ENCODE peak calls at places on chromosomes 4 and X, in seven cellular contexts. One of them, this sample, is unnamed.

GRCh38 chrX:281166-281999 is at the start of gene PLCXD1:
- DNase-seq in GM23338: peak
- DNase-seq in AG04450: peak
- DNase-seq in fibroblast of villous mesenchyme: peak
- DNase-seq in heart right ventricle: no peak
- DNase-seq in BJ: no peak
- DNase-seq in retinal pigment epithelial cell: no peak
- DNase-seq in this sample: no peak

GRCh38 chr4:149896428-149896827 is 80.8 kb upstream of the IQCM start:
- DNase-seq in AG04450: no peak
- DNase-seq in retinal pigment epithelial cell: peak
- DNase-seq in BJ: no peak
- DNase-seq in fibroblast of villous mesenchyme: peak
- DNase-seq in GM23338: peak
- DNase-seq in heart right ventricle: no peak
- DNase-seq in this sample: no peak

GRCh38 chr4:103105558-103106356 is 6.1 kb upstream of the BDH2 start:
- DNase-seq in heart right ventricle: no peak
- DNase-seq in GM23338: no peak
- DNase-seq in fibroblast of villous mesenchyme: peak
- DNase-seq in retinal pigment epithelial cell: no peak
- DNase-seq in BJ: no peak
- DNase-seq in AG04450: no peak
- DNase-seq in this sample: peak

GRCh38 chr4:162350331-162350730 is 186.5 kb upstream of the FSTL5 start:
- DNase-seq in retinal pigment epithelial cell: no peak
- DNase-seq in fibroblast of villous mesenchyme: no peak
- DNase-seq in heart right ventricle: no peak
- DNase-seq in GM23338: no peak
- DNase-seq in BJ: no peak
- DNase-seq in AG04450: no peak
- DNase-seq in this sample: no peak

GRCh38 chr4:1351854-1352633 is 5.0 kb downstream of the UVSSA start:
- DNase-seq in heart right ventricle: peak
- DNase-seq in retinal pigment epithelial cell: no peak
- DNase-seq in fibroblast of villous mesenchyme: peak
- DNase-seq in GM23338: peak
- DNase-seq in AG04450: peak
- DNase-seq in BJ: no peak
- DNase-seq in this sample: no peak

GRCh38 chrX:141405486-141405877 is 163.2 kb upstream of the SPANXC start:
- DNase-seq in GM23338: no peak
- DNase-seq in BJ: no peak
- DNase-seq in heart right ventricle: no peak
- DNase-seq in AG04450: no peak
- DNase-seq in retinal pigment epithelial cell: no peak
- DNase-seq in fibroblast of villous mesenchyme: no peak
- DNase-seq in this sample: no peak

GRCh38 chrX:52082578-52082977 is 13.6 kb upstream of the MAGED4B start:
- DNase-seq in AG04450: no peak
- DNase-seq in GM23338: no peak
- DNase-seq in retinal pigment epithelial cell: no peak
- DNase-seq in BJ: no peak
- DNase-seq in heart right ventricle: no peak
- DNase-seq in fibroblast of villous mesenchyme: peak
- DNase-seq in this sample: peak

GRCh38 chr4:13917010-13917409 is 289.5 kb upstream of the BOD1L1 start:
- DNase-seq in BJ: peak
- DNase-seq in fibroblast of villous mesenchyme: peak
- DNase-seq in retinal pigment epithelial cell: no peak
- DNase-seq in AG04450: no peak
- DNase-seq in GM23338: no peak
- DNase-seq in heart right ventricle: no peak
- DNase-seq in this sample: peak

GRCh38 chrX:119790977-119791436 is 423 bp downstream of the RPL39 start:
- DNase-seq in GM23338: no peak
- DNase-seq in retinal pigment epithelial cell: no peak
- DNase-seq in fibroblast of villous mesenchyme: peak
- DNase-seq in BJ: no peak
- DNase-seq in heart right ventricle: peak
- DNase-seq in AG04450: no peak
- DNase-seq in this sample: no peak

GRCh38 chr4:15164571-15164970 is 162.3 kb downstream of the CPEB2 start:
- DNase-seq in heart right ventricle: no peak
- DNase-seq in BJ: no peak
- DNase-seq in retinal pigment epithelial cell: no peak
- DNase-seq in fibroblast of villous mesenchyme: peak
- DNase-seq in AG04450: no peak
- DNase-seq in GM23338: no peak
- DNase-seq in this sample: no peak

GRCh38 chrX:1591863-1592127 is 391 bp downstream of the AKAP17A start:
- DNase-seq in retinal pigment epithelial cell: no peak
- DNase-seq in AG04450: no peak
- DNase-seq in fibroblast of villous mesenchyme: no peak
- DNase-seq in heart right ventricle: no peak
- DNase-seq in GM23338: no peak
- DNase-seq in BJ: no peak
- DNase-seq in this sample: no peak

GRCh38 chr4:41324861-41325260 is 68.1 kb downstream of the UCHL1 start:
- DNase-seq in AG04450: no peak
- DNase-seq in heart right ventricle: no peak
- DNase-seq in BJ: no peak
- DNase-seq in fibroblast of villous mesenchyme: no peak
- DNase-seq in retinal pigment epithelial cell: no peak
- DNase-seq in GM23338: no peak
- DNase-seq in this sample: no peak

GRCh38 chr4:35689866-35690265 is 554.4 kb downstream of the ARAP2 start:
- DNase-seq in AG04450: no peak
- DNase-seq in BJ: no peak
- DNase-seq in fibroblast of villous mesenchyme: no peak
- DNase-seq in GM23338: no peak
- DNase-seq in retinal pigment epithelial cell: peak
- DNase-seq in heart right ventricle: no peak
- DNase-seq in this sample: no peak

GRCh38 chr4:185638548-185639301 is 103.4 kb upstream of the PDLIM3 start:
- DNase-seq in AG04450: no peak
- DNase-seq in BJ: no peak
- DNase-seq in heart right ventricle: no peak
- DNase-seq in retinal pigment epithelial cell: no peak
- DNase-seq in fibroblast of villous mesenchyme: no peak
- DNase-seq in GM23338: peak
- DNase-seq in this sample: no peak

GRCh38 chrX:39854772-39855747 is 242.7 kb downstream of the BCOR start:
- DNase-seq in retinal pigment epithelial cell: no peak
- DNase-seq in fibroblast of villous mesenchyme: no peak
- DNase-seq in BJ: no peak
- DNase-seq in GM23338: no peak
- DNase-seq in AG04450: no peak
- DNase-seq in heart right ventricle: no peak
- DNase-seq in this sample: no peak

GRCh38 chr4:31390849-31391248 is 670.7 kb downstream of the PCDH7 start:
- DNase-seq in fibroblast of villous mesenchyme: no peak
- DNase-seq in AG04450: no peak
- DNase-seq in heart right ventricle: no peak
- DNase-seq in retinal pigment epithelial cell: no peak
- DNase-seq in BJ: no peak
- DNase-seq in GM23338: no peak
- DNase-seq in this sample: no peak

GRCh38 chr4:47668810-47669408 is 169.0 kb downstream of the CORIN start:
- DNase-seq in BJ: no peak
- DNase-seq in fibroblast of villous mesenchyme: peak
- DNase-seq in AG04450: peak
- DNase-seq in heart right ventricle: peak
- DNase-seq in GM23338: peak
- DNase-seq in retinal pigment epithelial cell: peak
- DNase-seq in this sample: no peak

GRCh38 chr4:15913631-15913970 is 24.9 kb downstream of the FGFBP1 start:
- DNase-seq in AG04450: peak
- DNase-seq in fibroblast of villous mesenchyme: peak
- DNase-seq in retinal pigment epithelial cell: peak
- DNase-seq in heart right ventricle: no peak
- DNase-seq in GM23338: no peak
- DNase-seq in BJ: peak
- DNase-seq in this sample: peak

GRCh38 chrX:17605676-17606075 is 131.6 kb upstream of the SCML1 start:
- DNase-seq in heart right ventricle: no peak
- DNase-seq in fibroblast of villous mesenchyme: peak
- DNase-seq in GM23338: no peak
- DNase-seq in AG04450: no peak
- DNase-seq in BJ: no peak
- DNase-seq in retinal pigment epithelial cell: no peak
- DNase-seq in this sample: no peak

GRCh38 chr4:158778065-158778711 is 9.4 kb downstream of the FNIP2 start:
- DNase-seq in fibroblast of villous mesenchyme: no peak
- DNase-seq in BJ: no peak
- DNase-seq in retinal pigment epithelial cell: no peak
- DNase-seq in heart right ventricle: no peak
- DNase-seq in AG04450: no peak
- DNase-seq in GM23338: no peak
- DNase-seq in this sample: no peak

GRCh38 chr4:38759077-38759789 is 23.6 kb downstream of the TLR10 start:
- DNase-seq in fibroblast of villous mesenchyme: peak
- DNase-seq in BJ: no peak
- DNase-seq in retinal pigment epithelial cell: no peak
- DNase-seq in heart right ventricle: peak
- DNase-seq in AG04450: peak
- DNase-seq in GM23338: peak
- DNase-seq in this sample: no peak

GRCh38 chrX:8971116-8971515 is 62.8 kb downstream of the FAM9B start:
- DNase-seq in retinal pigment epithelial cell: no peak
- DNase-seq in fibroblast of villous mesenchyme: peak
- DNase-seq in heart right ventricle: no peak
- DNase-seq in AG04450: peak
- DNase-seq in GM23338: peak
- DNase-seq in BJ: no peak
- DNase-seq in this sample: no peak

GRCh38 chr4:185865901-185866328 is 53.9 kb upstream of the SORBS2 start:
- DNase-seq in fibroblast of villous mesenchyme: no peak
- DNase-seq in BJ: no peak
- DNase-seq in retinal pigment epithelial cell: no peak
- DNase-seq in AG04450: no peak
- DNase-seq in GM23338: peak
- DNase-seq in heart right ventricle: no peak
- DNase-seq in this sample: no peak

GRCh38 chr4:19400820-19401219 is 850.9 kb upstream of the SLIT2 start:
- DNase-seq in retinal pigment epithelial cell: no peak
- DNase-seq in GM23338: no peak
- DNase-seq in AG04450: no peak
- DNase-seq in heart right ventricle: no peak
- DNase-seq in BJ: no peak
- DNase-seq in fibroblast of villous mesenchyme: no peak
- DNase-seq in this sample: no peak

GRCh38 chrX:38817004-38817703 is 15.9 kb downstream of the MID1IP1 start:
- DNase-seq in GM23338: peak
- DNase-seq in retinal pigment epithelial cell: no peak
- DNase-seq in fibroblast of villous mesenchyme: peak
- DNase-seq in heart right ventricle: peak
- DNase-seq in BJ: no peak
- DNase-seq in AG04450: no peak
- DNase-seq in this sample: no peak

GRCh38 chrX:135688137-135688536 is 25.3 kb upstream of the CT45A1 start:
- DNase-seq in GM23338: peak
- DNase-seq in AG04450: no peak
- DNase-seq in heart right ventricle: no peak
- DNase-seq in BJ: no peak
- DNase-seq in retinal pigment epithelial cell: no peak
- DNase-seq in fibroblast of villous mesenchyme: no peak
- DNase-seq in this sample: no peak
- TF ChIP-seq CTCF in GM23338: peak
- TF ChIP-seq CTCF in AG04450: peak
- TF ChIP-seq CTCF in heart right ventricle: no peak
- TF ChIP-seq CTCF in BJ: no peak
- TF ChIP-seq CTCF in retinal pigment epithelial cell: no peak
- TF ChIP-seq CTCF in fibroblast of villous mesenchyme: peak
- TF ChIP-seq CTCF in this sample: peak

DNA sequence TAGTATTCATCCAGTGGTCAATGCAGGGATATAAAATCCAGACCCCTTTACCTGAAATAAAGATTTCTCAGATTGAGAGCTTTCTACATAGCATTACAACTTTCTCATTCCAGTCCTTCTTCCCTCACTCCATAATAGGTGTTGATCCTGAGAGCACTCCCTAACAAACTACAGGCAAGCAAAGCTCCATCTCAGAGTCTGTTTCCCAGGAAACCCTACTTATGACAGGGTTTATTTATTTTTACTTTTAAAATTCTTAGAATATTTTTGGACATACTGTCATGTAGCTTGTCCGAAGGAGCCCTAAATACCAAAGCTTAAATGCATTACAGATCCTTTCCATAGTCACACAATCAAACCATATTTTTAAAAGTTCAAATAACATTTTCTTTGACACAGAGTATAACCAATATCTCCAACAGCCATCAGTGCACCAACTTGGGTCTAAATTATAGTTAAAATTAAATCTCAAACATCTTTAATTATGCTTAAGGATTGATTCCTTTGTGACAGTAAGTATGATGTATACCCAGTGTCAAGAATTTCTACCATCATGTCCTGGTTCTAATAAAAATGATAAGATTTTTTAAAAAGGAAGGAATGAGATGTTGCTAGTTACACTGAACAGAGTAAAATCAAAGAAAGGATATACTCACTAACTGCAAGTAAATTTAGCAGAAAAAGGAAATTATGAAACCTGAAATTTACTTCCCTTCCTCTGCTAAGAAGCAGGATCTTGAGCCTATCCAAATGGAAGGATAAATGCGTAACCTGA is 580.4 kb upstream of the ADGRL3 start:
- DNase-seq in GM23338: no peak
- DNase-seq in fibroblast of villous mesenchyme: no peak
- DNase-seq in retinal pigment epithelial cell: peak
- DNase-seq in AG04450: no peak
- DNase-seq in heart right ventricle: no peak
- DNase-seq in BJ: no peak
- DNase-seq in this sample: no peak
- H3K4me3 ChIP-seq in GM23338: no peak
- H3K4me3 ChIP-seq in fibroblast of villous mesenchyme: no peak
- H3K4me3 ChIP-seq in retinal pigment epithelial cell: no peak
- H3K4me3 ChIP-seq in AG04450: no peak
- H3K4me3 ChIP-seq in heart right ventricle: no peak
- H3K4me3 ChIP-seq in BJ: no peak
- H3K4me3 ChIP-seq in this sample: no peak

GRCh38 chr4:168488800-168489404 is 8.0 kb upstream of the PALLD start:
- DNase-seq in GM23338: no peak
- DNase-seq in AG04450: no peak
- DNase-seq in fibroblast of villous mesenchyme: no peak
- DNase-seq in retinal pigment epithelial cell: no peak
- DNase-seq in heart right ventricle: no peak
- DNase-seq in BJ: no peak
- DNase-seq in this sample: no peak
- TF ChIP-seq CTCF in GM23338: no peak
- TF ChIP-seq CTCF in AG04450: no peak
- TF ChIP-seq CTCF in fibroblast of villous mesenchyme: no peak
- TF ChIP-seq CTCF in retinal pigment epithelial cell: no peak
- TF ChIP-seq CTCF in heart right ventricle: no peak
- TF ChIP-seq CTCF in BJ: no peak
- TF ChIP-seq CTCF in this sample: no peak

DNA sequence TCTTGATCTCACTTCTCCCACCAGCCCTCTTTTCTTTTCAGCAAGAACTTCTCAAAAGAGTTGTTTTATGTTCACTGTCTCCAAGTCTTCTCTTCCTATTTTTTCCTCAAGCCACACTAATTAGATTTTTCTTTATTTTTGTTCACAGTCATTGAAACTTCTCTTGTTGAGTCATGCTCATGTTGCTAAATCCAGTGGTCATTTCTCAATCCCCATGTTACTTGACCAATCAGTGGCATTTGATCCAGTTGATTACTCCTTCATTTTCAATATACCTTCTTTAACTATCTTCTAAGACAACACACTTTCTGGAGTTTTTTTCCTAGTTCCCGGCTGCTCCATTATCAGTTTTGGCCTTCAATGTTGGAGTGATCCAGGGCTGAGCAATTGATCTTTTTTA is 103.1 kb upstream of the LSM6 start:
- DNase-seq in GM23338: no peak
- DNase-seq in AG04450: no peak
- DNase-seq in retinal pigment epithelial cell: no peak
- DNase-seq in fibroblast of villous mesenchyme: peak
- DNase-seq in heart right ventricle: no peak
- DNase-seq in BJ: no peak
- DNase-seq in this sample: no peak
- H3K4me3 ChIP-seq in GM23338: no peak
- H3K4me3 ChIP-seq in AG04450: no peak
- H3K4me3 ChIP-seq in retinal pigment epithelial cell: no peak
- H3K4me3 ChIP-seq in fibroblast of villous mesenchyme: no peak
- H3K4me3 ChIP-seq in heart right ventricle: no peak
- H3K4me3 ChIP-seq in BJ: no peak
- H3K4me3 ChIP-seq in this sample: no peak

This sample was measured in AG04449.